ENCODE peak calls at places on chromosomes 6 and 20, in eight cellular contexts. J, P, X, F, S, L, E and W are unnamed samples.

GRCh38 chr20:4052139-4052480 is 36.8 kb upstream of the RNF24 start:
- DNase-seq in F (no peak), J (no peak), E (no peak), S (no peak), P (no peak), L (no peak), X (no peak), W (no peak)

GRCh38 chr20:57964011-57964862 is 254.4 kb upstream of the PMEPA1 start:
- DNase-seq in S (no peak), P (no peak), L (no peak), X (peak; percentile 28), F (no peak), J (no peak), E (no peak), W (no peak)

GRCh38 chr20:13139459-13140150 is 81.5 kb upstream of the ISM1 start:
- DNase-seq in S (peak; percentile 60), F (no peak), P (no peak), L (no peak), J (no peak), E (no peak), X (no peak), W (no peak)

GRCh38 chr6:121590438-121590837 is 155.0 kb downstream of the GJA1 start:
- DNase-seq in L (peak; percentile 22), J (no peak), P (no peak), X (no peak), E (no peak), S (no peak), F (no peak), W (no peak)

GRCh38 chr6:122913558-122913957 is 82.5 kb upstream of the CLVS2 start:
- DNase-seq in S (no peak), F (no peak), E (no peak), X (no peak), P (no peak), J (no peak), L (no peak), W (no peak)

GRCh38 chr20:18740726-18741125 is 72.9 kb upstream of the SCP2D1 start:
- DNase-seq in J (no peak), F (no peak), P (no peak), E (no peak), X (no peak), L (no peak), S (no peak), W (no peak)

GRCh38 chr6:164273491-164273890 is 859.0 kb downstream of the QKI start:
- DNase-seq in X (no peak), J (no peak), E (no peak), L (no peak), F (no peak), P (no peak), S (no peak), W (no peak)

GRCh38 chr6:107275330-107275865 is 160.1 kb upstream of the BEND3 start:
- DNase-seq in P (no peak), S (no peak), F (peak; percentile 21), X (no peak), J (no peak), E (no peak), L (no peak), W (no peak)

GRCh38 chr6:101489456-101489855 is 95.9 kb downstream of the GRIK2 start:
- DNase-seq in S (no peak), F (no peak), X (no peak), J (no peak), E (no peak), L (no peak), P (no peak), W (no peak)

GRCh38 chr6:35385457-35386202 is 43.3 kb downstream of the PPARD start:
- DNase-seq in E (no peak), X (no peak), S (no peak), J (no peak), L (peak; percentile 50), P (no peak), F (no peak), W (peak; percentile 71)

GRCh38 chr6:159910342-159910741 is 19.6 kb downstream of the MAS1 start:
- DNase-seq in E (no peak), J (no peak), L (no peak), F (no peak), S (no peak), X (no peak), P (no peak), W (no peak)

GRCh38 chr6:77650098-77650663 is 2.7 kb upstream of the MEI4 start:
- DNase-seq in F (no peak), L (no peak), E (peak; percentile 96), J (peak; percentile 81), S (peak; percentile 37), X (peak; percentile 47), P (no peak), W (peak; percentile 13)

GRCh38 chr20:42986143-42986773 is 203.4 kb downstream of the PTPRT start:
- DNase-seq in X (no peak), F (no peak), P (no peak), L (no peak), J (no peak), S (no peak), E (no peak), W (no peak)

GRCh38 chr20:21202284-21202683 is 76.4 kb downstream of the KIZ start:
- DNase-seq in L (peak; percentile 17), J (no peak), E (no peak), X (no peak), P (no peak), S (no peak), F (peak; percentile 7), W (no peak)

GRCh38 chr6:100134703-100135102 is 140.7 kb upstream of the MCHR2 start:
- DNase-seq in X (no peak), J (no peak), E (no peak), L (no peak), F (peak; percentile 75), P (no peak), S (no peak), W (no peak)

GRCh38 chr6:149150999-149151398 is 166.5 kb upstream of the TAB2 start:
- DNase-seq in E (no peak), X (no peak), F (no peak), J (no peak), S (no peak), L (no peak), P (no peak), W (no peak)

GRCh38 chr6:15265787-15266186 is 19.9 kb downstream of the JARID2 start:
- DNase-seq in X (no peak), S (no peak), L (no peak), P (no peak), J (peak; percentile 39), F (no peak), E (no peak), W (no peak)

GRCh38 chr20:61370841-61371303 is 118.8 kb downstream of the CDH4 start:
- DNase-seq in E (no peak), P (no peak), J (no peak), L (no peak), F (no peak), X (no peak), S (no peak), W (no peak)

GRCh38 chr20:17036546-17036945 is 190.3 kb upstream of the PCSK2 start:
- DNase-seq in J (no peak), L (no peak), F (no peak), P (no peak), E (no peak), S (no peak), X (no peak), W (no peak)

GRCh38 chr20:16020971-16021370 is 552.3 kb downstream of the KIF16B start:
- DNase-seq in S (no peak), P (no peak), F (peak; percentile 62), E (no peak), L (peak; percentile 2), X (no peak), J (no peak), W (no peak)

GRCh38 chr20:63223121-63223825 is 7.3 kb upstream of the YTHDF1 start:
- DNase-seq in X (no peak), F (no peak), J (peak; percentile 37), L (peak; percentile 46), P (no peak), S (peak; percentile 45), E (peak; percentile 80), W (no peak)
- TF ChIP-seq CTCF in X (peak; percentile 66), F (peak; percentile 88), J (peak; percentile 62), L (peak; percentile 76), P (peak; percentile 19), S (peak; percentile 78), E (peak; percentile 91), W (peak; percentile 17)

GRCh38 chr6:110325197-110325596 is 33.0 kb downstream of the METTL24 start:
- DNase-seq in X (no peak), F (peak; percentile 12), S (no peak), P (peak; percentile 42), L (peak; percentile 96), E (no peak), J (no peak), W (no peak)
- TF ChIP-seq CTCF in X (no peak), F (no peak), S (no peak), P (no peak), L (no peak), E (no peak), J (no peak), W (no peak)

DNA sequence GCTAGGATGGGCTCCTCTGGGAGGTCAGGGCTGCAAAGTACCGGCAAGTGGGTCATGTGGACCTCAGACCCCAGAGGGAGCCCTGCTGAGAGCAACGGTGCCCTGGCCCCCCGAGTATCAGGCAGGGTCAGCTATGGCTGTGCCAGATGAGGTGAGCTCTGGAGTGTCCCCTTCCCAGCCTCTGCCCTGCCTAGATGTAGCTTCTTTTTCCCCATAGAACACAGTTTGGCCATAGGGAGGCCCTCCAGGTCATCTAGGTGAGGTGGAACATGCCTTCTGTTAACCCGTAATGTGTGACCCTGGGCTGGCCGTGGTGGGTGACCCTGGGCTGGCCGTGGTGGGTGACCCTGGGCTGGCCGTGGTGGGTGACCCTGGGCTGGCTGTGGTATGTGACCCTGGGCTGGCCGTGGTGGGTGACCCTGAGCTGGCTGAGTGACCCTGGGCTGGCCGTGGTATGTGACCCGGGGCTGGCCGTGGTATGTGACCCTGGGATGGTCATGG is 21.2 kb upstream of the PCMTD2 start:
- DNase-seq in P (no peak), L (no peak), S (no peak), E (no peak), F (no peak), X (no peak), J (no peak), W (no peak)
- TF ChIP-seq CTCF in P (no peak), L (no peak), S (no peak), E (no peak), F (no peak), X (no peak), J (no peak), W (no peak)

GRCh38 chr6:22288721-22289120 is 8.1 kb downstream of the PRL start:
- DNase-seq in L (no peak), X (no peak), J (no peak), E (no peak), S (no peak), P (no peak), F (no peak), W (no peak)

GRCh38 chr6:22295145-22295544 is 1.7 kb downstream of the PRL start:
- DNase-seq in X (no peak), J (no peak), L (no peak), E (no peak), S (no peak), F (no peak), P (no peak), W (no peak)

GRCh38 chr6:22294301-22294700 is 2.5 kb downstream of the PRL start:
- DNase-seq in E (no peak), X (no peak), J (no peak), S (no peak), P (no peak), L (no peak), F (no peak), W (no peak)

DNA sequence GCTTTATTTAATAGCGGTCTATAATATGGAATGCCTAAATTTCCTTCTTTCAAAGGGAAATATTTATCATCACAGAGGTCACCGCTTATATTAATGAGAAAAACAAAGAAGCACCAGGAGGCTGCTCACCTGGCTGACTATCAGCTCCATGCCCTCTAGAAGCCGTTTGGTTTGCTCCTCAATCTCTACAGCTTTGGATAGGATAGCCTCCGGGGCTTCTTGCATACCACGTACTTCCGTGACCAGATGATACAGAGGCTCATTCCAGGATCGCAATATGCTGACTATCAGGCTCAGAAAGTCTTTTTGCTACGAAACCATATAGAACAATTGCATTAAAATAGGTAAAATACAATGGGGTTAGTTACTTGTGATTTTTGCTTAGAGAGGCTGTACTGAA is 6.8 kb downstream of the PRL start:
- DNase-seq in E (peak; percentile 16), L (no peak), F (no peak), J (no peak), S (no peak), X (no peak), P (no peak), W (no peak)
- TF ChIP-seq CTCF in E (no peak), L (no peak), F (no peak), J (no peak), S (no peak), X (no peak), P (no peak), W (no peak)